ENCODE peak calls at places on chromosome 13, in ten cellular contexts. O is spleen, W is choroid plexus epithelial cell, Y is psoas muscle, A is AG04450, I is testis, U is AG04449, B is stomach, N is lower lobe of right lung, J is cardiac fibroblast. C is an unnamed sample.

GRCh38 chr13:64130170-64130569 is 2714.5 kb upstream of the PCDH20 start:
- DNase-seq in O (peak; percentile 29), W (no peak), Y (no peak), A (no peak), I (no peak), U (no peak), B (no peak), N (no peak), J (no peak), C (no peak)

GRCh38 chr13:48144413-48145035 is 49.6 kb upstream of the MED4 start:
- DNase-seq in O (no peak), W (peak; percentile 77), Y (no peak), A (no peak), I (peak; percentile 30), U (no peak), B (no peak), N (peak; percentile 63), J (peak; percentile 74), C (no peak)

GRCh38 chr13:47917022-47917574 is 84.0 kb downstream of the SUCLA2 start:
- DNase-seq in O (no peak), W (no peak), Y (no peak), A (no peak), I (no peak), U (no peak), B (no peak), N (no peak), J (no peak), C (no peak)

GRCh38 chr13:28099396-28100148 is 804 bp downstream of the FLT3 start:
- DNase-seq in O (no peak), W (no peak), Y (no peak), A (no peak), I (no peak), U (no peak), B (no peak), N (no peak), J (no peak), C (no peak)

GRCh38 chr13:63206431-63206830 is 1790.8 kb upstream of the PCDH20 start:
- DNase-seq in O (no peak), W (peak; percentile 40), Y (no peak), A (no peak), I (no peak), U (no peak), B (no peak), N (no peak), J (peak; percentile 28), C (peak; percentile 35)

GRCh38 chr13:102838982-102839381 is 6.8 kb upstream of the ERCC5 start:
- DNase-seq in O (no peak), W (no peak), Y (no peak), A (no peak), I (no peak), U (no peak), B (no peak), N (no peak), J (no peak), C (no peak)

GRCh38 chr13:24196593-24197197 is 36.2 kb downstream of the SPATA13 start:
- DNase-seq in O (no peak), W (no peak), Y (no peak), A (no peak), I (no peak), U (no peak), B (no peak), N (no peak), J (no peak), C (no peak)

GRCh38 chr13:44402902-44403719 is 29.5 kb downstream of the SERP2 start:
- DNase-seq in O (peak; percentile 23), W (no peak), Y (no peak), A (no peak), I (no peak), U (no peak), B (peak; percentile 82), N (no peak), J (no peak), C (no peak)

GRCh38 chr13:97257800-97258799 is 36.0 kb downstream of the MBNL2 start:
- DNase-seq in O (no peak), W (peak; percentile 96), Y (peak; percentile 79), A (no peak), I (no peak), U (peak; percentile 54), B (no peak), N (no peak), J (peak; percentile 95), C (no peak)

GRCh38 chr13:85541476-85541875 is 257.7 kb downstream of the SLITRK6 start:
- DNase-seq in O (no peak), W (no peak), Y (no peak), A (no peak), I (no peak), U (no peak), B (no peak), N (no peak), J (no peak), C (no peak)

GRCh38 chr13:111216166-111216960 is 101.3 kb downstream of the ARHGEF7 start:
- DNase-seq in O (no peak), W (peak; percentile 47), Y (peak; percentile 43), A (no peak), I (peak; percentile 70), U (no peak), B (peak; percentile 39), N (no peak), J (no peak), C (no peak)

GRCh38 chr13:47175172-47175806 is 278.4 kb upstream of the HTR2A start:
- DNase-seq in O (no peak), W (peak; percentile 81), Y (no peak), A (peak; percentile 74), I (no peak), U (peak; percentile 64), B (no peak), N (no peak), J (peak; percentile 85), C (peak; percentile 85)

GRCh38 chr13:45215392-45216077 is 14.7 kb upstream of the KCTD4 start:
- DNase-seq in O (no peak), W (no peak), Y (no peak), A (no peak), I (no peak), U (no peak), B (no peak), N (no peak), J (no peak), C (no peak)

GRCh38 chr13:40666905-40667621 is 622 bp upstream of the FOXO1 start:
- DNase-seq in O (peak; percentile 94), W (no peak), Y (peak; percentile 54), A (no peak), I (peak; percentile 51), U (no peak), B (peak; percentile 48), N (peak; percentile 87), J (no peak), C (no peak)

GRCh38 chr13:48223016-48223385 is 10.0 kb upstream of the ITM2B start:
- DNase-seq in O (no peak), W (peak; percentile 18), Y (no peak), A (no peak), I (no peak), U (no peak), B (no peak), N (no peak), J (no peak), C (no peak)

GRCh38 chr13:94369862-94370491 is 109.5 kb downstream of the DCT start:
- DNase-seq in O (no peak), W (no peak), Y (no peak), A (peak; percentile 51), I (peak; percentile 34), U (no peak), B (no peak), N (no peak), J (no peak), C (no peak)

DNA sequence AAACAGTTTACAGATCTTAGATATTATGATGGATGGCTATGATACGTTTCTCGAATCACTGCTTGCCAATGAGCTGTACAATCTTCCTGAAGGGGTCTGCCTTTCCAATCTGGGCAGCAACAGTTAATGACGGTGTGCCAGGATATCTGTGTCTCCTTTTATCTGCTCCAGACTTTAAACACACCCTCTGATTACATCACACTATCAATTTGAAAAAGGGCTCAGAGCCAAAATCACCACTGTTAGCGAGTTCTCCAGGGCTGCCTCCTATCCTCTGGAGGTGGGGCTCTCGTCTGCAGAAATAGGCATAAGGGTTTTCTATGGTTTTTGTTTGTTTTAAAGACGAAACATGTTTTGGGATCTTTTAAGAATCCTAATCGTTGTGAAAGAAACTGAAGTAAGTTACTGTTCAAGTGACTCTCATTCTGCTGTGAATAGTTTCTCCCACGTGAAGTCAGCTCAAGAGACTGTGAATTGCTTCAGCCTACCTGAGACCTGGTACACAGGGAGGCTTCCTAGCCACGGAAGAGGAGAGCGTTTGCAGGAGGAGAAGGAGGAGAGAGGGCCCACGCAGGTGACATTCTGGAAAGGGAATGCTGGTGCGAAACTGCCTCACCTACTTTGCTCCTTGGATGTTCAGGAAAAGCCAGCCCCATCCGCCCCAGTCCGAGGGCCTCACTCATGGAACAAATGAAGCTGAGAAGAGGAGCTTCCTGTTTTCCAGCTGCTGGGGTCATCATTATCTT is 15.2 kb upstream of the GJA3 start:
- DNase-seq in O (no peak), W (no peak), Y (no peak), A (no peak), I (no peak), U (no peak), B (no peak), N (no peak), J (no peak), C (no peak)
- H3K4me3 ChIP-seq in O (no peak overlapping the region), W (no peak overlapping the region), Y (no peak overlapping the region), A (no peak overlapping the region), I (no peak overlapping the region), U (no peak overlapping the region), B (no peak overlapping the region), N (no peak overlapping the region), J (no peak overlapping the region), C (no peak overlapping the region)

GRCh38 chr13:20230913-20231838 is 943 bp downstream of the GJB6 start:
- DNase-seq in O (no peak), W (no peak), Y (no peak), A (no peak), I (no peak), U (no peak), B (no peak), N (no peak), J (no peak), C (no peak)
- H3K4me3 ChIP-seq in O (peak overlapping the region; percentile 67), W (no peak overlapping the region), Y (peak overlapping the region; percentile 53), A (no peak overlapping the region), I (peak overlapping the region; percentile 24), U (no peak overlapping the region), B (peak overlapping the region; percentile 34), N (peak overlapping the region; percentile 43), J (no peak overlapping the region), C (no peak overlapping the region)

GRCh38 chr13:77857810-77858209 is 60.8 kb downstream of the EDNRB start:
- DNase-seq in O (no peak), W (no peak), Y (no peak), A (no peak), I (no peak), U (no peak), B (no peak), N (no peak), J (no peak), C (no peak)

GRCh38 chr13:77859450-77859849 is 59.2 kb downstream of the EDNRB start:
- DNase-seq in O (no peak), W (peak; percentile 47), Y (peak; percentile 20), A (peak; percentile 59), I (peak; percentile 18), U (no peak), B (no peak), N (no peak), J (peak; percentile 95), C (peak; percentile 54)

GRCh38 chr13:77853701-77854100 is 64.9 kb downstream of the EDNRB start:
- DNase-seq in O (no peak), W (no peak), Y (no peak), A (no peak), I (no peak), U (no peak), B (no peak), N (no peak), J (no peak), C (no peak)
- H3K4me3 ChIP-seq in O (no peak overlapping the region), W (no peak overlapping the region), Y (no peak overlapping the region), A (no peak overlapping the region), I (no peak overlapping the region), U (no peak overlapping the region), B (no peak overlapping the region), N (no peak overlapping the region), J (no peak overlapping the region), C (no peak overlapping the region)

GRCh38 chr13:112363867-112364528 is 12.2 kb upstream of the SPACA7 start:
- DNase-seq in O (no peak), W (no peak), Y (no peak), A (no peak), I (no peak), U (no peak), B (no peak), N (no peak), J (no peak), C (no peak)
- H3K4me3 ChIP-seq in O (no peak overlapping the region), W (no peak overlapping the region), Y (no peak overlapping the region), A (no peak overlapping the region), I (no peak overlapping the region), U (no peak overlapping the region), B (no peak overlapping the region), N (no peak overlapping the region), J (no peak overlapping the region), C (no peak overlapping the region)

C was measured in skeletal muscle cell.